ENCODE peak calls at places on chromosomes 7 and 10, in six cellular contexts. V is tibial nerve, G is suprapubic skin, F is kidney epithelial cell, Y is BE2C, X is IMR-90. T is an unnamed sample.

GRCh38 chr7:33707427-33707826 is 197.9 kb upstream of the BMPER start:
- DNase-seq in V (no peak), G (no peak), F (no peak), Y (no peak), X (no peak), T (no peak)

GRCh38 chr10:105063796-105064195 is 422.7 kb downstream of the SORCS3 start:
- DNase-seq in V (no peak), G (no peak), F (peak; percentile 18), Y (peak; percentile 19), X (no peak), T (peak; percentile 82)

GRCh38 chr10:131085586-131085860 is 226.0 kb downstream of the TCERG1L start:
- DNase-seq in V (no peak), G (no peak), F (no peak), Y (no peak), X (no peak), T (no peak)

GRCh38 chr7:94972296-94972695 is 64.9 kb downstream of the PPP1R9A start:
- DNase-seq in V (no peak), G (no peak), F (no peak), Y (no peak), X (no peak), T (no peak)

GRCh38 chr7:47827886-47828285 is 120.4 kb downstream of the PKD1L1 start:
- DNase-seq in V (no peak), G (no peak), F (no peak), Y (no peak), X (no peak), T (no peak)

GRCh38 chr7:130595986-130596385 is 72.6 kb downstream of the COPG2 start:
- DNase-seq in V (no peak), G (no peak), F (no peak), Y (peak; percentile 20), X (peak; percentile 2), T (no peak)

GRCh38 chr10:31604646-31605170 is 285.7 kb downstream of the ZEB1 start:
- DNase-seq in V (no peak), G (no peak), F (no peak), Y (no peak), X (no peak), T (no peak)

GRCh38 chr10:124744047-124744687 is at the start of gene FAM53B:
- DNase-seq in V (peak; percentile 61), G (no peak), F (no peak), Y (peak; percentile 86), X (peak; percentile 72), T (peak; percentile 87)

GRCh38 chr10:79938728-79939380 is 10.1 kb downstream of the SFTPD start:
- DNase-seq in V (peak; percentile 21), G (peak; percentile 79), F (no peak), Y (peak; percentile 15), X (no peak), T (no peak)

GRCh38 chr10:71587941-71588573 is 131.5 kb downstream of the C10orf105 start:
- DNase-seq in V (no peak), G (no peak), F (no peak), Y (no peak), X (no peak), T (no peak)

GRCh38 chr7:101363734-101364374 is 1.2 kb downstream of the COL26A1 start:
- DNase-seq in V (peak; percentile 11), G (no peak), F (no peak), Y (peak; percentile 75), X (peak; percentile 40), T (peak; percentile 84)

GRCh38 chr10:117005454-117006055 is 568 bp upstream of the SHTN1 start:
- DNase-seq in V (no peak), G (no peak), F (no peak), Y (peak; percentile 13), X (no peak), T (peak; percentile 44)

GRCh38 chr7:116447980-116448839 is 51.3 kb upstream of the CAV2 start:
- DNase-seq in V (no peak), G (no peak), F (no peak), Y (no peak), X (no peak), T (no peak)

GRCh38 chr7:13848576-13849527 is 140.6 kb downstream of the ETV1 start:
- DNase-seq in V (no peak), G (no peak), F (no peak), Y (no peak), X (peak; percentile 38), T (no peak)

GRCh38 chr10:87861566-87861952 is 1.8 kb downstream of the KLLN start:
- DNase-seq in V (peak; percentile 73), G (peak; percentile 90), F (no peak), Y (no peak), X (peak; percentile 89), T (peak; percentile 49)

GRCh38 chr7:81299272-81299671 is 380.4 kb upstream of the SEMA3C start:
- DNase-seq in V (no peak), G (no peak), F (peak; percentile 75), Y (no peak), X (peak; percentile 96), T (no peak)

DNA sequence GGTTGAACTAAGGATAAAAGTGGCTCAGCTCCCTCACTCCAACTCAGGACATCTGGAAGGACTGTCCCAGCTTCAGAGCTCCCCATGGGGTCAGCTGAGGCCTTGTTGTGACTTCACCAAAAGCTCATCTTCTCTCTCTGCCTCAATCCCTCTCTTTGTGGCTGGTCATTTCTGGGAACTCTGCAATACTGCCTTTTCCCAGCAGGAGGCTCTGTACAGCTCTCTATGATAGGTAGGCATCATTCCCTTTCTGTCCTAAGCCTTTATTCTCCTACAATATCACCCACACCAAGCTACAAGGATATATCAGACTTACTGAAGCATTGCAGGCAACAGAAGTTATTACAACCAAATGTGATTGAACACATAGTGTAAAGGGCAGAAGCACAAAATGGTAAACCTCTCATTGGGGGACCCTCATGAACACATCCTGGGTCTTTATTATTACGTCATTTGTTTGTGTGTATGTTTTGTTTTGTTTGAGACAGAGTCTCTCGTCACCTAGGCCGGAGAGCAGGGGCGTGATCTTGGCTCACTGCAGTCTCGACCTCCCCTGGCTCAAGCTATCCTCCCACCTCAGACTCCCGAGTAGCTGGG is 36.7 kb upstream of the PRPS1L1 start:
- DNase-seq in V (peak; percentile 31), G (no peak), F (no peak), Y (peak; percentile 52), X (no peak), T (peak; percentile 64)
- TF ChIP-seq CTCF in V (no peak), G (no peak), F (peak; percentile 46), Y (peak; percentile 85), X (peak; percentile 30), T (peak; percentile 71)

DNA sequence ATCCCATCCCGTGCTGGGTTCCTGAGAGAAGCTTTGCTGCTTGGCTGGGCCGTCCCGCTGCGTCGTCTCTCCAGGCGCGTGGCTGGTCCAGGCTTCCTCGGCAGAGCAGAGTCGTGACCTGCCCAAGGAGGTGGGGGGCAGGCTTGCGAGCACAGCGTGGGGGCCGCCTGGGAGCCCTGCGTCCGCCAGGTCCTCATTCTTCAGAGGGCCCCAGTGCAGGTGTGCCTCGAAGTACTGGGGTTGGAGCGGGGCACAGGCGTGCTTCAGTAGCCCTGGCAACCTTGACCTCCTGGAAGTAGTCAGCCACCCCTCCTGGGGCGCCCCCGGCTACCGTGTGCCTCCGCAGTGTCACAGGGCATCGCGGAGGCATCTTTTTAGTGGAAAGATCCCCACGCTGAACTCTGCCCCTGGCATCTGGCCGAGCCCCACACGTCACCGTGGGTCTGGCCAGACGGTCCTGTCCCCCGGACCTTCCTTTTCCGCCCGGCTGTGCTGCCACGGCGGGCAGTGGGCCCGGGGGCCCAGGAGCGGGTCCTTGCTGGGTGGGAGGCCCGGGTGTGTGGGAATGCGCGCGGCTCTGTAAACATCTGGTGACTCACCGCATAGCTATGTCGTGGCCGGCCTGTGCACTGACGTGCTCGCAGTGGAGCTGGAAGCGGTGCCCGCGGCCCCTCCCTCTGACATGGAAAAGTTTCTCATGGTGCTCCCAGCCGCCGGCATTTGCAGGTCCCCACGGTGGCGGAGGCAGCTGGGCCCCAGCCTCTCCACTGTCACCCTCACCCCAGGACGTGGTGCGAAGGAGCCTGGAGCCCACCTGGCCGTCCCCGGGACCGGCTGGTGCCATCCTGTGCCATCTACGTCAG is 6.5 kb downstream of the MAFK start:
- DNase-seq in V (peak; percentile 94), G (peak; percentile 98), F (peak; percentile 91), Y (peak; percentile 79), X (peak; percentile 99), T (peak; percentile 35)
- TF ChIP-seq CTCF in V (no peak), G (no peak), F (no peak), Y (no peak), X (no peak), T (no peak)

GRCh38 chr10:190216-190615 is 55.0 kb downstream of the ZMYND11 start:
- DNase-seq in V (no peak), G (no peak), F (no peak), Y (no peak), X (no peak), T (no peak)
- TF ChIP-seq CTCF in V (no peak), G (no peak), F (no peak), Y (no peak), X (no peak), T (no peak)

GRCh38 chr10:76420725-76421124 is 989.3 kb downstream of the LRMDA start:
- DNase-seq in V (no peak), G (no peak), F (no peak), Y (no peak), X (no peak), T (no peak)

GRCh38 chr10:76428541-76429330 is 997.3 kb downstream of the LRMDA start:
- DNase-seq in V (no peak), G (no peak), F (peak; percentile 64), Y (no peak), X (peak; percentile 95), T (no peak)

DNA sequence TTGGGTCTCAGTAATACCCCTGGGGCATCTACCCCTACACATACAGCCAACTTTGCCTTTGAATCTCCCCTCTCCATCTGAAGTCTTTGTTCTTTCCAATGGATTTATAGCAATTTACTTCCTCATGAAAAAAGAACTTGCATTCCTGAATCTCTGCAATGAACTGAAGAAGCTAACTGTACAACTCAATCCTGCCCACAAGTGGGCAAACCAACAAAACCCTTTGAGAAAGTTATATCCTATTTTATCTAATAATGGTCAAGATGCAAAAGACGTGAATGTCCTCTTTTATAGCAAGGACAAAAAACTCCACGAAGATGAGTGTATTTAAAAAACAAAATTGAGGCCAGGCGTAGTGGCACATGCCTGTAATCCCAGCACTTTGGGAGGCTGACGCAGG is 991.3 kb downstream of the LRMDA start:
- DNase-seq in V (no peak), G (no peak), F (no peak), Y (no peak), X (peak; percentile 30), T (no peak)
- TF ChIP-seq CTCF in V (no peak), G (no peak), F (no peak), Y (no peak), X (peak; percentile 45), T (no peak)

GRCh38 chr10:84739641-84740040 is 411.3 kb downstream of the CCSER2 start:
- DNase-seq in V (no peak), G (no peak), F (no peak), Y (no peak), X (no peak), T (no peak)

GRCh38 chr10:84743483-84743882 is 415.1 kb downstream of the CCSER2 start:
- DNase-seq in V (no peak), G (no peak), F (no peak), Y (no peak), X (no peak), T (no peak)
- TF ChIP-seq CTCF in V (no peak), G (no peak), F (peak; percentile 49), Y (peak; percentile 52), X (peak; percentile 21), T (peak; percentile 66)

DNA sequence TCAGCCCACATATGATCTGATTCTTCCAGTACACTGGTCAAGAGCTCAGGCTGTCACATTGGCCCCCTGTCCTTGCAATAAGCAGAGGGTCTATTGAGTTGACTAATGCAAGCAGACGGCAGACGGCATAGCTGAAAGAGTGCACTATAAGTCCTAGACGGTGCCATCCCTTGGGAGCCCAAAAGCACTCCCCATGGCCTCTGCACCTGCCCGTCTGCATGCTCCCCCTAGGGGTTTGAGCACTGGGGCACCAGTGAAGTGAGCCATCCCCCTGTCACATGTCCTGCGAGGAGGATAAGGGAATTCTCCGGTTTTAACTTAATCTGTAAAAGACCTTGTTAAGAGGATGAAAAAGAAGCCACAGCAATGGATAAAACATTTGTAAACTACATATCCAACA is 181.6 kb upstream of the PRSS1 start:
- DNase-seq in V (no peak), G (no peak), F (no peak), Y (no peak), X (no peak), T (peak; percentile 53)
- TF ChIP-seq CTCF in V (no peak), G (no peak), F (no peak), Y (no peak), X (no peak), T (no peak)